ENCODE peak calls at places on chromosomes 3 and 15, in ten cellular contexts. One of them, this sample, is unnamed. For H3K4me1, the result is how much of the 10 kb centered on the place peaks cover.

GRCh38 chr3:14522768-14523167 is 17.4 kb downstream of the GRIP2 start:
- DNase-seq in HepG2: no peak
- DNase-seq in GM12878: no peak
- DNase-seq in suprapubic skin: peak
- DNase-seq in sigmoid colon: peak
- DNase-seq in A549: no peak
- DNase-seq in SK-N-SH: no peak
- DNase-seq in tibial nerve: no peak
- DNase-seq in ovary: peak
- DNase-seq in transverse colon: no peak
- DNase-seq in this sample: no peak

GRCh38 chr3:188937389-188937788 is 234.4 kb upstream of the TPRG1 start:
- DNase-seq in transverse colon: no peak
- DNase-seq in A549: no peak
- DNase-seq in tibial nerve: no peak
- DNase-seq in GM12878: no peak
- DNase-seq in ovary: no peak
- DNase-seq in SK-N-SH: no peak
- DNase-seq in suprapubic skin: no peak
- DNase-seq in sigmoid colon: no peak
- DNase-seq in HepG2: no peak
- DNase-seq in this sample: no peak

GRCh38 chr3:45488581-45488980 is 100.2 kb downstream of the LARS2 start:
- DNase-seq in sigmoid colon: no peak
- DNase-seq in suprapubic skin: no peak
- DNase-seq in tibial nerve: no peak
- DNase-seq in HepG2: no peak
- DNase-seq in transverse colon: no peak
- DNase-seq in A549: no peak
- DNase-seq in ovary: no peak
- DNase-seq in GM12878: no peak
- DNase-seq in SK-N-SH: no peak
- DNase-seq in this sample: no peak

GRCh38 chr3:122233109-122233952 is 49.9 kb downstream of the CASR start:
- DNase-seq in tibial nerve: peak
- DNase-seq in sigmoid colon: no peak
- DNase-seq in SK-N-SH: no peak
- DNase-seq in suprapubic skin: no peak
- DNase-seq in GM12878: peak
- DNase-seq in transverse colon: peak
- DNase-seq in HepG2: no peak
- DNase-seq in A549: no peak
- DNase-seq in ovary: no peak
- DNase-seq in this sample: no peak

GRCh38 chr3:12471228-12471627 is 13.1 kb upstream of the TSEN2 start:
- DNase-seq in GM12878: no peak
- DNase-seq in HepG2: peak
- DNase-seq in SK-N-SH: no peak
- DNase-seq in transverse colon: peak
- DNase-seq in sigmoid colon: no peak
- DNase-seq in suprapubic skin: no peak
- DNase-seq in A549: peak
- DNase-seq in tibial nerve: no peak
- DNase-seq in ovary: no peak
- DNase-seq in this sample: no peak

GRCh38 chr3:63807901-63808589 is 11.1 kb upstream of the C3orf49 start:
- DNase-seq in A549: no peak
- DNase-seq in suprapubic skin: no peak
- DNase-seq in transverse colon: no peak
- DNase-seq in sigmoid colon: no peak
- DNase-seq in HepG2: no peak
- DNase-seq in tibial nerve: no peak
- DNase-seq in ovary: no peak
- DNase-seq in SK-N-SH: no peak
- DNase-seq in GM12878: no peak
- DNase-seq in this sample: no peak

GRCh38 chr3:146636881-146637280 is 31.7 kb upstream of the PLSCR5 start:
- DNase-seq in tibial nerve: no peak
- DNase-seq in suprapubic skin: no peak
- DNase-seq in GM12878: no peak
- DNase-seq in ovary: no peak
- DNase-seq in transverse colon: no peak
- DNase-seq in A549: no peak
- DNase-seq in HepG2: no peak
- DNase-seq in SK-N-SH: no peak
- DNase-seq in sigmoid colon: no peak
- DNase-seq in this sample: no peak

GRCh38 chr15:95937128-95937528 is 393.4 kb upstream of the NR2F2 start:
- DNase-seq in GM12878: no peak
- DNase-seq in A549: no peak
- DNase-seq in ovary: no peak
- DNase-seq in transverse colon: no peak
- DNase-seq in SK-N-SH: no peak
- DNase-seq in HepG2: no peak
- DNase-seq in sigmoid colon: no peak
- DNase-seq in suprapubic skin: no peak
- DNase-seq in tibial nerve: no peak
- DNase-seq in this sample: no peak

GRCh38 chr3:51969841-51970240 is 2.6 kb upstream of the PCBP4 start:
- DNase-seq in HepG2: no peak
- DNase-seq in suprapubic skin: no peak
- DNase-seq in ovary: no peak
- DNase-seq in tibial nerve: no peak
- DNase-seq in SK-N-SH: no peak
- DNase-seq in sigmoid colon: no peak
- DNase-seq in transverse colon: no peak
- DNase-seq in A549: no peak
- DNase-seq in GM12878: no peak
- DNase-seq in this sample: no peak

GRCh38 chr3:51970606-51971300 is 3.1 kb downstream of the ABHD14B start:
- DNase-seq in SK-N-SH: no peak
- DNase-seq in HepG2: no peak
- DNase-seq in transverse colon: peak
- DNase-seq in suprapubic skin: no peak
- DNase-seq in sigmoid colon: no peak
- DNase-seq in GM12878: no peak
- DNase-seq in ovary: no peak
- DNase-seq in tibial nerve: no peak
- DNase-seq in A549: no peak
- DNase-seq in this sample: peak

GRCh38 chr3:51974277-51974962 is 444 bp upstream of the ABHD14A start:
- DNase-seq in tibial nerve: peak
- DNase-seq in SK-N-SH: peak
- DNase-seq in GM12878: no peak
- DNase-seq in suprapubic skin: no peak
- DNase-seq in transverse colon: peak
- DNase-seq in ovary: peak
- DNase-seq in HepG2: no peak
- DNase-seq in A549: no peak
- DNase-seq in sigmoid colon: no peak
- DNase-seq in this sample: no peak

GRCh38 chr3:51968883-51969674 is 1.8 kb upstream of the PCBP4 start:
- DNase-seq in A549: no peak
- DNase-seq in tibial nerve: no peak
- DNase-seq in suprapubic skin: no peak
- DNase-seq in GM12878: no peak
- DNase-seq in ovary: no peak
- DNase-seq in sigmoid colon: no peak
- DNase-seq in HepG2: no peak
- DNase-seq in SK-N-SH: no peak
- DNase-seq in transverse colon: no peak
- DNase-seq in this sample: no peak

GRCh38 chr3:51971350-51971749 is 2.5 kb downstream of the ABHD14B start:
- DNase-seq in GM12878: no peak
- DNase-seq in tibial nerve: no peak
- DNase-seq in ovary: no peak
- DNase-seq in SK-N-SH: no peak
- DNase-seq in HepG2: no peak
- DNase-seq in transverse colon: no peak
- DNase-seq in sigmoid colon: no peak
- DNase-seq in suprapubic skin: no peak
- DNase-seq in A549: no peak
- DNase-seq in this sample: no peak
- H3K4me1 ChIP-seq in GM12878: under half
- H3K4me1 ChIP-seq in tibial nerve: under half
- H3K4me1 ChIP-seq in ovary: under half
- H3K4me1 ChIP-seq in SK-N-SH: half or more
- H3K4me1 ChIP-seq in HepG2: half or more
- H3K4me1 ChIP-seq in transverse colon: under half
- H3K4me1 ChIP-seq in sigmoid colon: under half
- H3K4me1 ChIP-seq in suprapubic skin: half or more
- H3K4me1 ChIP-seq in A549: under half
- H3K4me1 ChIP-seq in this sample: half or more

GRCh38 chr15:68389936-68390790 is 41.8 kb downstream of the ITGA11 start:
- DNase-seq in suprapubic skin: peak
- DNase-seq in sigmoid colon: peak
- DNase-seq in ovary: no peak
- DNase-seq in HepG2: no peak
- DNase-seq in tibial nerve: no peak
- DNase-seq in GM12878: peak
- DNase-seq in SK-N-SH: no peak
- DNase-seq in transverse colon: no peak
- DNase-seq in A549: no peak
- DNase-seq in this sample: peak
- TF ChIP-seq EP300 in suprapubic skin: no peak
- TF ChIP-seq EP300 in sigmoid colon: no peak
- TF ChIP-seq EP300 in ovary: no peak
- TF ChIP-seq EP300 in HepG2: no peak
- TF ChIP-seq EP300 in tibial nerve: no peak
- TF ChIP-seq EP300 in GM12878: no peak
- TF ChIP-seq EP300 in SK-N-SH: no peak
- TF ChIP-seq EP300 in transverse colon: no peak
- TF ChIP-seq EP300 in A549: no peak
- TF ChIP-seq EP300 in this sample: no peak

DNA sequence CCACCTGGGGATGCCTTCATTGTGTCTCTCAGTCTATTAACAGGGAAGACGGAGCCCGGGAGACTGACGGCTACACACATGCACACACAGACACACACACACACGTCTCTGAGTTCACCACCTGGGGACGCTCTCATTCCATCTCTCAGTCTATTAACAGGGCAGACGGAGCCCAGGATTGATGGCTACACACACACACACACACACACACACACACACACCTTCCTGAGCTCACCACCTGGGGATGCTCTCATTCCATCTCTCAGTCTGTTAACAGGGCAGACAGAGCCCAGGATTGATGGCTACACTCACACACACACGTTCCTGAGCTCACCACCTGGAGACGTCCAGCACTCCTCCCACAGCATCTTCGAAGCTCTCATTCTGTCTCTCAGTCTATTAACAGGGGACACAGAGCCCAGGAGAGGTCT is 143.9 kb downstream of the OR4M2 start:
- DNase-seq in HepG2: no peak
- DNase-seq in transverse colon: no peak
- DNase-seq in A549: no peak
- DNase-seq in sigmoid colon: peak
- DNase-seq in ovary: no peak
- DNase-seq in suprapubic skin: no peak
- DNase-seq in GM12878: no peak
- DNase-seq in tibial nerve: no peak
- DNase-seq in SK-N-SH: no peak
- DNase-seq in this sample: no peak
- TF ChIP-seq CTCF in HepG2: no peak
- TF ChIP-seq CTCF in transverse colon: no peak
- TF ChIP-seq CTCF in A549: peak
- TF ChIP-seq CTCF in sigmoid colon: no peak
- TF ChIP-seq CTCF in ovary: no peak
- TF ChIP-seq CTCF in suprapubic skin: no peak
- TF ChIP-seq CTCF in GM12878: no peak
- TF ChIP-seq CTCF in tibial nerve: no peak
- TF ChIP-seq CTCF in SK-N-SH: no peak
- TF ChIP-seq CTCF in this sample: no peak

GRCh38 chr3:8503461-8503860 is 1.8 kb downstream of the LMCD1 start:
- DNase-seq in sigmoid colon: no peak
- DNase-seq in tibial nerve: no peak
- DNase-seq in HepG2: no peak
- DNase-seq in ovary: no peak
- DNase-seq in GM12878: no peak
- DNase-seq in transverse colon: no peak
- DNase-seq in SK-N-SH: no peak
- DNase-seq in A549: no peak
- DNase-seq in suprapubic skin: no peak
- DNase-seq in this sample: no peak

GRCh38 chr3:8499181-8499611 is 2.4 kb upstream of the LMCD1 start:
- DNase-seq in tibial nerve: no peak
- DNase-seq in ovary: no peak
- DNase-seq in suprapubic skin: no peak
- DNase-seq in HepG2: peak
- DNase-seq in transverse colon: no peak
- DNase-seq in GM12878: no peak
- DNase-seq in A549: no peak
- DNase-seq in SK-N-SH: no peak
- DNase-seq in sigmoid colon: no peak
- DNase-seq in this sample: peak

GRCh38 chr3:8500966-8501365 is 657 bp upstream of the LMCD1 start:
- DNase-seq in ovary: no peak
- DNase-seq in tibial nerve: no peak
- DNase-seq in HepG2: no peak
- DNase-seq in suprapubic skin: no peak
- DNase-seq in A549: no peak
- DNase-seq in transverse colon: no peak
- DNase-seq in SK-N-SH: no peak
- DNase-seq in GM12878: no peak
- DNase-seq in sigmoid colon: no peak
- DNase-seq in this sample: no peak

GRCh38 chr3:8500208-8500961 is 1.2 kb upstream of the LMCD1 start:
- DNase-seq in GM12878: no peak
- DNase-seq in SK-N-SH: peak
- DNase-seq in suprapubic skin: no peak
- DNase-seq in A549: no peak
- DNase-seq in HepG2: peak
- DNase-seq in sigmoid colon: no peak
- DNase-seq in ovary: peak
- DNase-seq in tibial nerve: no peak
- DNase-seq in transverse colon: no peak
- DNase-seq in this sample: peak

DNA sequence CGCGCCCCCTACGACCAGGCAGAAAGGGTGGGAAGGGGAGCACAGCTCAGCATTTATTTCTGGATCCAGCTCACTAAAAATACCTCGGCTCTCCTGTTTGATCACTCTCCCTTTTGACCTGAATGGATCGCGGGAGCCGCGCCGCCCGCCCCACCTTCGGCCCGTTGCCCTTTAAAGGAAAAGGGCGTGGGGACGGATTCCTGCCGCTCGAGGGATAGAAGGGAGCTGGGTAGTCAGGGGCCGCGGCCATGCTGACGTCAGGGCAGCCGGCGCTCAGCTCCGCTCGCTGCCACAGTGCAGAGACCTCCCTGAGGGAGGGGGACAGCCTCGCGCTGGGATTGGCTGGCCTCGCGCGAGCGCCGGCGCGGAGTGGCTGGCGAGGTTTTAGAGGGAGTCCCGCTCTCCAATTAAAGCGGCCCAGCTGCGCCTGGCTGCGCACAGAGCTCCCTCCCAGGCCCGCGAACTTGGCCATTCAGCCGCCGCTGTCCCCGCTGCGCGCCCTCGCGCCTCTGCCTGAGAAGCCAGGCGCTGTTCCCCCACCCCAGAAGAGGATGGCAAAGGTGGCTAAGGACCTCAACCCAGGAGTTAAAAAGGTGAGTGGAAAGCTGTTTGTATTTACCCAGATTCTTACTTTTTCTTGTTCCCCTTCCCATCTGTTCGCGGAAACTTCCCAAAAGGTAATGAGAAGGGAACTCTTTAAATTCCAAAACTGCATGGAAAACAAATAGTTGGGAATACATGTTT is at the start of gene LMCD1:
- DNase-seq in HepG2: peak
- DNase-seq in sigmoid colon: peak
- DNase-seq in suprapubic skin: peak
- DNase-seq in SK-N-SH: peak
- DNase-seq in transverse colon: peak
- DNase-seq in tibial nerve: peak
- DNase-seq in ovary: peak
- DNase-seq in GM12878: peak
- DNase-seq in A549: peak
- DNase-seq in this sample: peak
- H3K4me1 ChIP-seq in HepG2: half or more
- H3K4me1 ChIP-seq in sigmoid colon: under half
- H3K4me1 ChIP-seq in suprapubic skin: half or more
- H3K4me1 ChIP-seq in SK-N-SH: half or more
- H3K4me1 ChIP-seq in transverse colon: under half
- H3K4me1 ChIP-seq in tibial nerve: under half
- H3K4me1 ChIP-seq in ovary: under half
- H3K4me1 ChIP-seq in GM12878: under half
- H3K4me1 ChIP-seq in A549: half or more
- H3K4me1 ChIP-seq in this sample: under half